ENCODE peak calls at places on chromosomes 4 and X, in ten cellular contexts. One of them, this sample, is unnamed.
A peak's percentile ranks its signal among the peaks of the same experiment; 100 is the strongest.

GRCh38 chrX:71627588-71628404 is 9.5 kb upstream of the CXCR3 start:
- DNase-seq in AG04449: no peak
- DNase-seq in neural progenitor cell: no peak
- DNase-seq in H9: no peak
- DNase-seq in body of pancreas: no peak
- DNase-seq in lung: no peak
- DNase-seq in progenitor cell of endocrine pancreas: no peak
- DNase-seq in GM10248: no peak
- DNase-seq in astrocyte: no peak
- DNase-seq in neural crest cell: no peak
- DNase-seq in this sample: no peak

GRCh38 chr4:113141901-113142346 is 92.5 kb downstream of the ANK2 start:
- DNase-seq in AG04449: peak; percentile 5
- DNase-seq in neural progenitor cell: no peak
- DNase-seq in H9: no peak
- DNase-seq in body of pancreas: no peak
- DNase-seq in lung: no peak
- DNase-seq in progenitor cell of endocrine pancreas: no peak
- DNase-seq in GM10248: no peak
- DNase-seq in astrocyte: peak; percentile 91
- DNase-seq in neural crest cell: no peak
- DNase-seq in this sample: no peak

GRCh38 chr4:92618968-92619367 is 315.2 kb downstream of the GRID2 start:
- DNase-seq in AG04449: no peak
- DNase-seq in neural progenitor cell: no peak
- DNase-seq in H9: no peak
- DNase-seq in body of pancreas: no peak
- DNase-seq in lung: no peak
- DNase-seq in progenitor cell of endocrine pancreas: no peak
- DNase-seq in GM10248: no peak
- DNase-seq in astrocyte: peak; percentile 23
- DNase-seq in neural crest cell: no peak
- DNase-seq in this sample: no peak

GRCh38 chrX:108307408-108308085 is 130.7 kb downstream of the COL4A6 start:
- DNase-seq in AG04449: no peak
- DNase-seq in neural progenitor cell: no peak
- DNase-seq in H9: no peak
- DNase-seq in body of pancreas: no peak
- DNase-seq in lung: peak; percentile 51
- DNase-seq in progenitor cell of endocrine pancreas: no peak
- DNase-seq in GM10248: no peak
- DNase-seq in astrocyte: peak; percentile 52
- DNase-seq in neural crest cell: no peak
- DNase-seq in this sample: no peak

GRCh38 chr4:150619032-150619431 is 37.1 kb downstream of the MAB21L2 start:
- DNase-seq in AG04449: no peak
- DNase-seq in neural progenitor cell: no peak
- DNase-seq in H9: no peak
- DNase-seq in body of pancreas: no peak
- DNase-seq in lung: no peak
- DNase-seq in progenitor cell of endocrine pancreas: no peak
- DNase-seq in GM10248: peak; percentile 8
- DNase-seq in astrocyte: no peak
- DNase-seq in neural crest cell: no peak
- DNase-seq in this sample: no peak

GRCh38 chr4:27043200-27043599 is 182.6 kb downstream of the STIM2 start:
- DNase-seq in AG04449: no peak
- DNase-seq in neural progenitor cell: no peak
- DNase-seq in H9: no peak
- DNase-seq in body of pancreas: no peak
- DNase-seq in lung: no peak
- DNase-seq in progenitor cell of endocrine pancreas: no peak
- DNase-seq in GM10248: no peak
- DNase-seq in astrocyte: no peak
- DNase-seq in neural crest cell: no peak
- DNase-seq in this sample: no peak

GRCh38 chrX:585115-585808 is 45.3 kb upstream of the SHOX start:
- DNase-seq in AG04449: no peak
- DNase-seq in neural progenitor cell: no peak
- DNase-seq in H9: no peak
- DNase-seq in body of pancreas: no peak
- DNase-seq in lung: peak; percentile 25
- DNase-seq in progenitor cell of endocrine pancreas: no peak
- DNase-seq in GM10248: no peak
- DNase-seq in astrocyte: no peak
- DNase-seq in neural crest cell: no peak
- DNase-seq in this sample: peak; percentile 60

GRCh38 chr4:5758741-5759140 is 47.7 kb downstream of the EVC start:
- DNase-seq in AG04449: peak; percentile 93
- DNase-seq in neural progenitor cell: no peak
- DNase-seq in H9: no peak
- DNase-seq in body of pancreas: no peak
- DNase-seq in lung: no peak
- DNase-seq in progenitor cell of endocrine pancreas: no peak
- DNase-seq in GM10248: no peak
- DNase-seq in astrocyte: peak; percentile 96
- DNase-seq in neural crest cell: no peak
- DNase-seq in this sample: no peak

GRCh38 chr4:182286936-182287335 is 43.7 kb downstream of the TENM3 start:
- DNase-seq in AG04449: no peak
- DNase-seq in neural progenitor cell: no peak
- DNase-seq in H9: no peak
- DNase-seq in body of pancreas: no peak
- DNase-seq in lung: no peak
- DNase-seq in progenitor cell of endocrine pancreas: no peak
- DNase-seq in GM10248: no peak
- DNase-seq in astrocyte: no peak
- DNase-seq in neural crest cell: no peak
- DNase-seq in this sample: no peak

GRCh38 chrX:153776611-153777045 is 4.2 kb upstream of the SRPK3 start:
- DNase-seq in AG04449: no peak
- DNase-seq in neural progenitor cell: no peak
- DNase-seq in H9: no peak
- DNase-seq in body of pancreas: no peak
- DNase-seq in lung: no peak
- DNase-seq in progenitor cell of endocrine pancreas: no peak
- DNase-seq in GM10248: no peak
- DNase-seq in astrocyte: no peak
- DNase-seq in neural crest cell: no peak
- DNase-seq in this sample: no peak

GRCh38 chrX:120725874-120726273 is 96.0 kb upstream of the C1GALT1C1 start:
- DNase-seq in AG04449: no peak
- DNase-seq in neural progenitor cell: no peak
- DNase-seq in H9: no peak
- DNase-seq in body of pancreas: no peak
- DNase-seq in lung: no peak
- DNase-seq in progenitor cell of endocrine pancreas: no peak
- DNase-seq in GM10248: no peak
- DNase-seq in astrocyte: no peak
- DNase-seq in neural crest cell: no peak
- DNase-seq in this sample: no peak

GRCh38 chr4:106266201-106266600 is 49.8 kb downstream of the TBCK start:
- DNase-seq in AG04449: peak; percentile 17
- DNase-seq in neural progenitor cell: no peak
- DNase-seq in H9: no peak
- DNase-seq in body of pancreas: no peak
- DNase-seq in lung: no peak
- DNase-seq in progenitor cell of endocrine pancreas: no peak
- DNase-seq in GM10248: no peak
- DNase-seq in astrocyte: peak; percentile 35
- DNase-seq in neural crest cell: no peak
- DNase-seq in this sample: no peak
- TF ChIP-seq CTCF in AG04449: peak; percentile 51
- TF ChIP-seq CTCF in neural progenitor cell: peak; percentile 38
- TF ChIP-seq CTCF in H9: peak; percentile 65
- TF ChIP-seq CTCF in body of pancreas: no peak
- TF ChIP-seq CTCF in lung: no peak
- TF ChIP-seq CTCF in progenitor cell of endocrine pancreas: peak; percentile 46
- TF ChIP-seq CTCF in GM10248: peak; percentile 62
- TF ChIP-seq CTCF in astrocyte: peak; percentile 70
- TF ChIP-seq CTCF in neural crest cell: peak; percentile 65
- TF ChIP-seq CTCF in this sample: peak; percentile 65

GRCh38 chr4:184408021-184408710 is 66.2 kb downstream of the IRF2 start:
- DNase-seq in AG04449: peak; percentile 56
- DNase-seq in neural progenitor cell: peak; percentile 62
- DNase-seq in H9: no peak
- DNase-seq in body of pancreas: no peak
- DNase-seq in lung: no peak
- DNase-seq in progenitor cell of endocrine pancreas: no peak
- DNase-seq in GM10248: no peak
- DNase-seq in astrocyte: peak; percentile 92
- DNase-seq in neural crest cell: no peak
- DNase-seq in this sample: no peak

GRCh38 chr4:184410748-184411147 is 63.6 kb downstream of the IRF2 start:
- DNase-seq in AG04449: no peak
- DNase-seq in neural progenitor cell: no peak
- DNase-seq in H9: no peak
- DNase-seq in body of pancreas: no peak
- DNase-seq in lung: no peak
- DNase-seq in progenitor cell of endocrine pancreas: no peak
- DNase-seq in GM10248: no peak
- DNase-seq in astrocyte: no peak
- DNase-seq in neural crest cell: no peak
- DNase-seq in this sample: no peak

GRCh38 chr4:184409911-184410692 is 64.2 kb downstream of the IRF2 start:
- DNase-seq in AG04449: no peak
- DNase-seq in neural progenitor cell: no peak
- DNase-seq in H9: no peak
- DNase-seq in body of pancreas: no peak
- DNase-seq in lung: no peak
- DNase-seq in progenitor cell of endocrine pancreas: no peak
- DNase-seq in GM10248: peak; percentile 43
- DNase-seq in astrocyte: no peak
- DNase-seq in neural crest cell: no peak
- DNase-seq in this sample: no peak

GRCh38 chr4:184408711-184409081 is 65.7 kb downstream of the IRF2 start:
- DNase-seq in AG04449: no peak
- DNase-seq in neural progenitor cell: no peak
- DNase-seq in H9: no peak
- DNase-seq in body of pancreas: no peak
- DNase-seq in lung: no peak
- DNase-seq in progenitor cell of endocrine pancreas: no peak
- DNase-seq in GM10248: no peak
- DNase-seq in astrocyte: no peak
- DNase-seq in neural crest cell: no peak
- DNase-seq in this sample: no peak

DNA sequence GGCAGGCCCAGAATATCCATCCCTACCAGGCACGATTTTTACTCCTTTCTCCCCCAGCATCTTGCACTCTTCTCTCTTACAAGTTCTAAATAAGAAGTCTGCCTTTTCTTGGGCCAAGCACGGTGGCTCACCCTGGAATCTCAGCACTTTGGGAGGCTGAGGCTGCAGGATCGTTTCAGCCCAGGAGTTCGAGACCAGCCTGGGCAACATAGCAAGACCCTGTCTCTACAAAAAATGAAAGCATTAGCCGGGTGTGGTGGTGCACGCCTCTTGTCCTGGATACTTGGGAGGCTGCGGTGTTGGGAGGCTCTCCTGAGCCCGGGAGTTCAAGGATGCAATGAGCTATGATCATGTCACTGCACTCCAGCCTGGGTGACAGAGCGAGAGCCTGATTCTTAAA is 64.8 kb downstream of the IRF2 start:
- DNase-seq in AG04449: no peak
- DNase-seq in neural progenitor cell: no peak
- DNase-seq in H9: no peak
- DNase-seq in body of pancreas: no peak
- DNase-seq in lung: no peak
- DNase-seq in progenitor cell of endocrine pancreas: no peak
- DNase-seq in GM10248: no peak
- DNase-seq in astrocyte: no peak
- DNase-seq in neural crest cell: no peak
- DNase-seq in this sample: no peak
- TF ChIP-seq CTCF in AG04449: no peak
- TF ChIP-seq CTCF in neural progenitor cell: no peak
- TF ChIP-seq CTCF in H9: no peak
- TF ChIP-seq CTCF in body of pancreas: no peak
- TF ChIP-seq CTCF in lung: no peak
- TF ChIP-seq CTCF in progenitor cell of endocrine pancreas: no peak
- TF ChIP-seq CTCF in GM10248: no peak
- TF ChIP-seq CTCF in astrocyte: no peak
- TF ChIP-seq CTCF in neural crest cell: no peak
- TF ChIP-seq CTCF in this sample: no peak

DNA sequence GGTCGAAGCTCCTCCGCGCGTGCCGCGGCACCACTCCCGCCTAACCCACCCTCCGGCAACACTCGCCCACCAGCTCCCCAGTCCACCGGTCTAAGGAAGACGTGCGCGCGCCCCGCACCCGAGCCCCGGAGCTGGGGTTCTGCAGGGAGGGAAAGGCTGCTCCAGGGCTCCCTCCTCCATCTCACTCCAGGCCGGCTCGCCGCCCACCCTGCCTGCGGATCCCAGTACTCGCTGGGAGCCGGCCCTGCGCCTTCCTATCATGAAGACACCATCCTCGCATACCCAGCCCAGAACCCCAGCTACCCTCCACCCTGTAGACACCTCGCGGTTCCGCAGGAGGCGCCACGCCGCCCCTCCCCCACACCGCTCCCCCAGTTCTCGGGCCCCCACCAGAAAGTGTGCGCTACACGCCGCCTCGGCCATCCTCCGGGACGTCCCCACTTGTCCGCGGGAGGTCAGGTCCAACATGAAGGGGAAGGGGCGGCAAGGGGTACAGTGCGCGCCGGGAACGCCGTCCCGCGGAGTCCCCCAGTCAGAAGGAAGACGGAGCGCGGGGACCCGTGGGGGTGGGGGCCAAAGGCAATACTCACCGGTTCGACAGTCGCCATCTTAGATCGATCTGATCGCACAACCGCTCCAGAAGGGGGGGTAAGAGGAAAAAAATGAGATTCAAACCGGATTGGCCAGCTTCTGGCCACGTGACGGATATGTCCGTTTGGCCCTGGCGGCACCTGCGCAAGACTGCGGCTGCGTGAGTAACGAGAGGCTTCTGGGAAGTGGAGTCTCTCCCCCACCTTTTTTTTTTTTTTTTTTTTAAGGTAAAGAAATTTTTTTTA is at the start of gene EIF4E:
- DNase-seq in AG04449: peak; percentile 96
- DNase-seq in neural progenitor cell: peak; percentile 98
- DNase-seq in H9: peak; percentile 98
- DNase-seq in body of pancreas: peak; percentile 98
- DNase-seq in lung: peak; percentile 98
- DNase-seq in progenitor cell of endocrine pancreas: peak; percentile 93
- DNase-seq in GM10248: peak; percentile 94
- DNase-seq in astrocyte: peak; percentile 97
- DNase-seq in neural crest cell: peak; percentile 81
- DNase-seq in this sample: peak; percentile 93
- TF ChIP-seq CTCF in AG04449: peak; percentile 18
- TF ChIP-seq CTCF in neural progenitor cell: peak; percentile 32
- TF ChIP-seq CTCF in H9: no peak
- TF ChIP-seq CTCF in body of pancreas: no peak
- TF ChIP-seq CTCF in lung: no peak
- TF ChIP-seq CTCF in progenitor cell of endocrine pancreas: peak; percentile 44
- TF ChIP-seq CTCF in GM10248: no peak
- TF ChIP-seq CTCF in astrocyte: no peak
- TF ChIP-seq CTCF in neural crest cell: no peak
- TF ChIP-seq CTCF in this sample: peak; percentile 53

DNA sequence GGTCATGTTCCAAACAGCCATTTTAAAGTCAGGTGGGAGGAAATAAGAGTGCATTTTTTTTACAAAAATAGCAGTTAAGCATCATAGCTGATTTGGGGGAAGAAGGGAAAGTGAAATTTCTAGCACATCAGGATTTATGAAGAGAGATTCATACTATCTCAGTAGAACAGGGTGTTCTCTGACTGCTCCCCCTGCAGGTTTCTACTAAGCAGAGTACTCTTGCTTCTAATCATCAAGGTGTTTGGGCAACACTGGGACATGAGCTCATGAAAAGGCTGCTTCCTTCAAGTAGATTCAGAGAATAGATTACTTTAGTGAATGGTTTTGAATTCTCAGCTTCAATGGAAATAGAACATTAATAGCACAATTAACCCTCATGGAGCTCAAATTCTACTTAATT is 591.4 kb upstream of the PCDH10 start:
- DNase-seq in AG04449: no peak
- DNase-seq in neural progenitor cell: peak; percentile 20
- DNase-seq in H9: peak; percentile 33
- DNase-seq in body of pancreas: no peak
- DNase-seq in lung: no peak
- DNase-seq in progenitor cell of endocrine pancreas: no peak
- DNase-seq in GM10248: no peak
- DNase-seq in astrocyte: no peak
- DNase-seq in neural crest cell: no peak
- DNase-seq in this sample: no peak
- TF ChIP-seq CTCF in AG04449: no peak
- TF ChIP-seq CTCF in neural progenitor cell: peak; percentile 44
- TF ChIP-seq CTCF in H9: peak; percentile 68
- TF ChIP-seq CTCF in body of pancreas: no peak
- TF ChIP-seq CTCF in lung: no peak
- TF ChIP-seq CTCF in progenitor cell of endocrine pancreas: peak; percentile 34
- TF ChIP-seq CTCF in GM10248: no peak
- TF ChIP-seq CTCF in astrocyte: no peak
- TF ChIP-seq CTCF in neural crest cell: peak; percentile 32
- TF ChIP-seq CTCF in this sample: no peak